ENCODE peak calls at places on chromosomes 3 and 15, in eight cellular contexts. U is aorta; X is tibial nerve; E is Peyer's patch; W is CD4-positive, CD25-positive, alpha-beta regulatory T cell; G is neural progenitor cell; Q is HAP-1; O is heart right ventricle. A is an unnamed sample.

GRCh38 chr3:31533169-31533870 is 595 bp downstream of the STT3B start:
- DNase-seq in U (peak; percentile 74), X (peak; percentile 44), E (peak; percentile 53), W (peak; percentile 67), G (peak; percentile 71), Q (no peak), O (peak; percentile 54), A (peak; percentile 33)

GRCh38 chr15:67670647-67671305 is 128.3 kb downstream of the MAP2K5 start:
- DNase-seq in U (no peak), X (no peak), E (no peak), W (no peak), G (no peak), Q (no peak), O (no peak), A (no peak)

GRCh38 chr3:71702131-71703024 is 22.8 kb downstream of the EIF4E3 start:
- DNase-seq in U (no peak), X (no peak), E (no peak), W (peak; percentile 49), G (no peak), Q (no peak), O (no peak), A (no peak)

GRCh38 chr3:132006605-132007204 is 28.1 kb downstream of the CPNE4 start:
- DNase-seq in U (peak; percentile 45), X (peak; percentile 16), E (no peak), W (no peak), G (peak; percentile 58), Q (peak; percentile 40), O (peak; percentile 4), A (peak; percentile 4)

GRCh38 chr3:124582621-124583437 is 147.4 kb upstream of the UMPS start:
- DNase-seq in U (no peak), X (no peak), E (no peak), W (no peak), G (no peak), Q (no peak), O (no peak), A (no peak)

GRCh38 chr3:72590732-72591192 is 257.5 kb downstream of the SHQ1 start:
- DNase-seq in U (no peak), X (no peak), E (no peak), W (no peak), G (peak; percentile 94), Q (no peak), O (no peak), A (no peak)

GRCh38 chr15:50017522-50017921 is 101.5 kb downstream of the ATP8B4 start:
- DNase-seq in U (no peak), X (peak; percentile 15), E (no peak), W (no peak), G (no peak), Q (no peak), O (no peak), A (no peak)

GRCh38 chr3:77917225-77917624 is 877.3 kb downstream of the ROBO2 start:
- DNase-seq in U (no peak), X (no peak), E (no peak), W (no peak), G (peak; percentile 4), Q (peak; percentile 91), O (no peak), A (no peak)

GRCh38 chr15:74954515-74954914 is 2.1 kb downstream of the RPP25 start:
- DNase-seq in U (no peak), X (no peak), E (no peak), W (no peak), G (peak; percentile 38), Q (no peak), O (no peak), A (peak; percentile 45)

GRCh38 chr3:73453676-73454075 is 171.1 kb downstream of the PDZRN3 start:
- DNase-seq in U (no peak), X (no peak), E (no peak), W (no peak), G (no peak), Q (peak; percentile 41), O (no peak), A (peak; percentile 1)

GRCh38 chr15:38374477-38374876 is 79.5 kb upstream of the FAM98B start:
- DNase-seq in U (peak; percentile 38), X (no peak), E (no peak), W (no peak), G (no peak), Q (no peak), O (no peak), A (no peak)

GRCh38 chr3:126848991-126849390 is 133.9 kb upstream of the PLXNA1 start:
- DNase-seq in U (no peak), X (no peak), E (no peak), W (no peak), G (no peak), Q (no peak), O (no peak), A (no peak)

GRCh38 chr3:128503164-128503651 is 10.2 kb upstream of the GATA2 start:
- DNase-seq in U (no peak), X (no peak), E (no peak), W (no peak), G (peak; percentile 52), Q (no peak), O (no peak), A (no peak)

GRCh38 chr3:107284570-107284969 is 92.7 kb upstream of the CCDC54 start:
- DNase-seq in U (no peak), X (no peak), E (no peak), W (no peak), G (no peak), Q (no peak), O (no peak), A (no peak)

GRCh38 chr3:127685708-127686511 is 13.2 kb downstream of the ABTB1 start:
- DNase-seq in U (no peak), X (no peak), E (no peak), W (no peak), G (no peak), Q (no peak), O (no peak), A (no peak)

GRCh38 chr15:65115086-65115485 is at the start of gene UBAP1L:
- DNase-seq in U (no peak), X (no peak), E (no peak), W (no peak), G (no peak), Q (peak; percentile 99), O (no peak), A (no peak)

GRCh38 chr3:50371133-50371670 is 11.9 kb upstream of the TMEM115 start:
- DNase-seq in U (no peak), X (no peak), E (no peak), W (no peak), G (no peak), Q (no peak), O (no peak), A (no peak)

GRCh38 chr15:98315951-98316350 is 332.4 kb upstream of the IGF1R start:
- DNase-seq in U (no peak), X (no peak), E (no peak), W (no peak), G (no peak), Q (no peak), O (no peak), A (no peak)

GRCh38 chr3:12984023-12984823 is 89.0 kb downstream of the IQSEC1 start:
- DNase-seq in U (no peak), X (peak; percentile 72), E (peak; percentile 62), W (peak; percentile 50), G (peak; percentile 76), Q (peak; percentile 61), O (peak; percentile 83), A (peak; percentile 52)

DNA sequence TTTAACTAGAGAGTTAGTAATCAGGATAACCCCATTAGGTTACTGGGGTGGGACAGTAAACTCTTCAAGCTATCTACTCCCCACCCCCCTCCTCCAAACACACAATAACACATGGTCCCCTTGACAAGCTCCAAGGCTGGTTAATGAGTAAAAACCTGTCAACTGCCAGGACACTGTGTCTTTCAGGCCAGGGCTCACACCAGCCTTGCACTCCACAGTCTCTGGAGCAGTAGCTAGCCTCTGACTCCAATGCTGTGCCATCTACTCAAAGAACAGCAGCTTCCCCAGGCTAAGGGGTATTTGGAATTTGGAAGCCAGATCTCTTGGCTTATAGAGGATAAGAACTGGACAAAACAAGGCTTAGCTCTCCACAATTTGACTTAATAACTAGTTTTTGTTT is 115.8 kb downstream of the LRIG1 start:
- DNase-seq in U (no peak), X (no peak), E (no peak), W (no peak), G (no peak), Q (no peak), O (no peak), A (no peak)
- H3K36me3 ChIP-seq in U (no peaks in the 10 kb centered on the region), X (peaks cover 24% of the 10 kb centered on the region), E (no peaks in the 10 kb centered on the region), W (peaks cover 76% of the 10 kb centered on the region), G (peaks cover 40% of the 10 kb centered on the region), Q (peaks cover 27% of the 10 kb centered on the region), O (peaks cover 85% of the 10 kb centered on the region), A (no peaks in the 10 kb centered on the region)

GRCh38 chr15:51955514-51955913 is 16.1 kb downstream of the LEO1 start:
- DNase-seq in U (no peak), X (no peak), E (no peak), W (no peak), G (no peak), Q (no peak), O (no peak), A (no peak)
- H3K36me3 ChIP-seq in U (peaks cover 8% of the 10 kb centered on the region), X (peaks cover 22% of the 10 kb centered on the region), E (no peaks in the 10 kb centered on the region), W (peaks cover 77% of the 10 kb centered on the region), G (peaks cover 5% of the 10 kb centered on the region), Q (peaks cover 78% of the 10 kb centered on the region), O (peaks cover 100% of the 10 kb centered on the region), A (peaks cover 84% of the 10 kb centered on the region)

DNA sequence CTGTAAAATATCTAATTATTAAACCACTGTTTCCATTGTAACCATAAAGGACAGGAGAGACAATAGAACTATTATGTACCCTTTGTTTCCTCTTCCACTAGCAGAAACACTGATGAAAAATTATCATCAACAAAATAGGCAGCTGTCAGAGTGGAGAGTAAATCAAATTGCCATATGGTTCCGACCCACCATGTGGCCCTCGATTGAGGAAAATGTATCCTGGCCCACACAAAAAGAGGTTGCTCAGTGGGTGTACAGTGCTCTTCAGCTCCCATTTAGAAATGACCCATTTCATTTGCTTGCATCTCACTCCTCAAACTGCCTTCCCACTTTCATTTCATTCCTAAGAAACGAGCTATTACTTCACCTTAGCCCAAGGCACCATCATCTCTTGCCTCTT is 570.6 kb upstream of the UBE2E2 start:
- DNase-seq in U (no peak), X (no peak), E (no peak), W (no peak), G (no peak), Q (no peak), O (no peak), A (no peak)
- H3K36me3 ChIP-seq in U (no peaks in the 10 kb centered on the region), X (no peaks in the 10 kb centered on the region), E (no peaks in the 10 kb centered on the region), W (no peaks in the 10 kb centered on the region), G (no peaks in the 10 kb centered on the region), Q (no peaks in the 10 kb centered on the region), O (no peaks in the 10 kb centered on the region), A (no peaks in the 10 kb centered on the region)

DNA sequence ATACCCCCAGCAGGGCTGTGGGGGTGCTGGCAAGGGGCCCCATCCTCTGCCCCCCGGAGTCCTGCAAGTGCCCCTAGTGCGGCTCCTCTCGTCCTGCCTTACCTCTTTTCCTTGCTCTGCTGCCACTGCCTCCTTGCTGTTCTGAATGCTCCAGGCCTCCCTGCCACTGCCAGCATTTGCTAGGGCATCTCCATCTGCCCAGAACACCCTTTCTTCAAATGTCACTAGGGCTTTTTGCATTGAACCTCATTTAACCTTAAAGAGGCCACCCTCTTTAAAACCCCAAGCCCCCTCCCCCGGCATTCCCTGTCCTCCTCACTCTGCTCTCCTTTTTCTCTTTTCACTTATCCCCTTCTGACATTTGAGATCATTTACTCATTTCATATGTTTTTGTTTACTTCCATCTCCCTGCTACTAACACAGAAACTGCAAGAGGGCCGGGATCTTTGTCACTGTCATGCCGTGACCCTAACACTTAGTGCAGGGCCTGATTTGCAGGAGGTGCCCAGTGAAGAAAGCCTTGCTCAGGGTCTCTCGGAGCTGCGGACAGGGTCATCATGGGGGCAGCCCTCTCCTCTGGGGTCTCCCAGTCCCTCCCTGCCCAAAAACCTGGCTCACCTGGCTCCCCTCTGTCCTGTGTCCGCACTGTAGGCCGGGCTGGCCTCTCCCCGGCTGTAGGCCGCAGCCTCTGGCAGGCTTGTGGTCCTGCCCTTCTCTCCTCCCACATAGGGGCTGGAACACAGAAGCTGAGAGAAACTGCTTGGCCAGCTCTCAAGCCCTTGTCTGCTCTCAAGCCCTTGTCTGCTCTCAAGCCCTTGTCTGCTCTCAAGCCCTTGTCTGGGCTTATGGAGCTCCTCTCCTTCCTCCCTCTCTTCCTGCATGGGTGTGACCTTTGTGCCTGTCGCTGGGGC is at the start of gene ACOX2:
- DNase-seq in U (peak; percentile 80), X (peak; percentile 67), E (no peak), W (no peak), G (no peak), Q (no peak), O (peak; percentile 84), A (peak; percentile 78)
- H3K36me3 ChIP-seq in U (no peaks in the 10 kb centered on the region), X (no peaks in the 10 kb centered on the region), E (no peaks in the 10 kb centered on the region), W (no peaks in the 10 kb centered on the region), G (no peaks in the 10 kb centered on the region), Q (no peaks in the 10 kb centered on the region), O (peaks cover 25% of the 10 kb centered on the region), A (peaks cover 5% of the 10 kb centered on the region)

A was measured in MG63.